ENCODE peak calls at places on chromosomes 13 and 19, in four cellular contexts. One of them, this sample, is unnamed.

GRCh38 chr19:15641901-15642491 is 1.3 kb downstream of the CYP4F3 start:
- DNase-seq in ascending aorta: no peak
- DNase-seq in IMR-90: no peak
- DNase-seq in mesendoderm: no peak
- DNase-seq in this sample: no peak

GRCh38 chr19:32041681-32042292 is 303.6 kb upstream of the ZNF507 start:
- DNase-seq in ascending aorta: no peak
- DNase-seq in IMR-90: peak; percentile 31
- DNase-seq in mesendoderm: peak; percentile 48
- DNase-seq in this sample: peak; percentile 10

GRCh38 chr13:30111810-30112209 is 195.5 kb downstream of the KATNAL1 start:
- DNase-seq in ascending aorta: no peak
- DNase-seq in IMR-90: no peak
- DNase-seq in mesendoderm: peak; percentile 54
- DNase-seq in this sample: no peak

GRCh38 chr13:64591981-64592380 is 2638.2 kb downstream of the PCDH9 start:
- DNase-seq in ascending aorta: no peak
- DNase-seq in IMR-90: peak; percentile 61
- DNase-seq in mesendoderm: no peak
- DNase-seq in this sample: peak; percentile 28

GRCh38 chr13:41905600-41906254 is 55.2 kb downstream of the VWA8 start:
- DNase-seq in ascending aorta: no peak
- DNase-seq in IMR-90: peak; percentile 48
- DNase-seq in mesendoderm: peak; percentile 60
- DNase-seq in this sample: no peak

GRCh38 chr19:15417699-15418098 is 1.1 kb downstream of the AKAP8L start:
- DNase-seq in ascending aorta: no peak
- DNase-seq in IMR-90: no peak
- DNase-seq in mesendoderm: peak; percentile 41
- DNase-seq in this sample: no peak

GRCh38 chr19:13031917-13032623 is 36.8 kb downstream of the NFIX start:
- DNase-seq in ascending aorta: peak; percentile 82
- DNase-seq in IMR-90: peak; percentile 58
- DNase-seq in mesendoderm: no peak
- DNase-seq in this sample: no peak

GRCh38 chr19:35204799-35205732 is 23.5 kb downstream of the FAM187B start:
- DNase-seq in ascending aorta: no peak
- DNase-seq in IMR-90: no peak
- DNase-seq in mesendoderm: no peak
- DNase-seq in this sample: no peak

GRCh38 chr19:49142866-49143335 is 12.3 kb downstream of the HRC start:
- DNase-seq in ascending aorta: peak; percentile 94
- DNase-seq in IMR-90: peak; percentile 89
- DNase-seq in mesendoderm: peak; percentile 97
- DNase-seq in this sample: peak; percentile 90

GRCh38 chr19:34654796-34655195 is 22.2 kb downstream of the SCGB2B2 start:
- DNase-seq in ascending aorta: no peak
- DNase-seq in IMR-90: no peak
- DNase-seq in mesendoderm: no peak
- DNase-seq in this sample: no peak

GRCh38 chr19:10256551-10256950 is 4.5 kb downstream of the MRPL4 start:
- DNase-seq in ascending aorta: no peak
- DNase-seq in IMR-90: no peak
- DNase-seq in mesendoderm: no peak
- DNase-seq in this sample: no peak

GRCh38 chr13:108154421-108154858 is 60.9 kb downstream of the LIG4 start:
- DNase-seq in ascending aorta: no peak
- DNase-seq in IMR-90: no peak
- DNase-seq in mesendoderm: peak; percentile 73
- DNase-seq in this sample: no peak

GRCh38 chr19:53991224-53992113 is at the start of gene CACNG6:
- DNase-seq in ascending aorta: no peak
- DNase-seq in IMR-90: no peak
- DNase-seq in mesendoderm: peak; percentile 67
- DNase-seq in this sample: no peak

GRCh38 chr19:17282488-17283256 is 971 bp downstream of the ANKLE1 start:
- DNase-seq in ascending aorta: peak; percentile 87
- DNase-seq in IMR-90: peak; percentile 62
- DNase-seq in mesendoderm: peak; percentile 89
- DNase-seq in this sample: peak; percentile 61

GRCh38 chr19:43726736-43727592 is 11.1 kb downstream of the IRGC start:
- DNase-seq in ascending aorta: no peak
- DNase-seq in IMR-90: no peak
- DNase-seq in mesendoderm: no peak
- DNase-seq in this sample: no peak

GRCh38 chr13:103101500-103101899 is 35.3 kb upstream of the SLC10A2 start:
- DNase-seq in ascending aorta: no peak
- DNase-seq in IMR-90: no peak
- DNase-seq in mesendoderm: peak; percentile 19
- DNase-seq in this sample: no peak

DNA sequence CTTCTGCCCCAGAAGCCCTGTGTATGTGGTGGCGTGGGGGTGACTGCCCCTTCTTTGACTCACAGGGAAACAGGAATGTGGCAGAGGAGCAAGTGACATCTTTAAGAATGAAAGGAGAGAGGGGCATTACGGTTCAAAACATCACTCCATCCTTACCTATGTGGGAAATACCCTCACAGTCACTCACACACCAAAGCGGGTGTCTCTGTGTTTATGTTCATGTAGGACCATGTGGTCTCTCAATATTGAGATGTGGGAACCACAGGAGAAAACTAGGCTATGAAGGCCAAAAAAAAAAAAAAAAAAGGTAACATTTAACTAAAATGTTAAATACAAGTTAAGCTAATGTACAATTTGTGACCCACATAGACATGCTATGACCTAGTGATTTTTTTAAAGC is 153.6 kb upstream of the GPR12 start:
- DNase-seq in ascending aorta: no peak
- DNase-seq in IMR-90: no peak
- DNase-seq in mesendoderm: no peak
- DNase-seq in this sample: no peak
- H3K4me3 ChIP-seq in ascending aorta: no peak overlapping the region
- H3K4me3 ChIP-seq in IMR-90: no peak overlapping the region
- H3K4me3 ChIP-seq in mesendoderm: no peak overlapping the region
- H3K4me3 ChIP-seq in this sample: no peak overlapping the region

DNA sequence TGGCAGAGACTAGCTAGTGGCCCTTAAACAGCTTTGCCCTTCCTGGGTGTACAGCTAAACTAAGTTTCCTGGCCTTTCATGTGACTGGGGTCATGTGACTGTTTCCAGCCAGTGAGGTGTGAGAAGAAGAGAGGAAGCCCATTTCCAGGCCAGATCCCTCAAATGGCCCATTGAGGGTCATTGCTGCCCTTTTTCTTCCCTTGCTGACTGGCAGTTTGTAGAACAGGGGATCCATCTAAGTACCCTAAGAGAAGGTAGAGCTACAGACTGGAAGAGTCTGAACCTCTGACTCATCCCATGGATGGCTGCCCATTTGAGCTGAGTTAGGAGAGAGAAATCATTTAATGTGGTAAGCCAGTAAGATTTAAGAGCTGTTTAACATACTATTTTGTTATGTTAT is 2.8 kb downstream of the SWSAP1 start:
- DNase-seq in ascending aorta: no peak
- DNase-seq in IMR-90: peak; percentile 94
- DNase-seq in mesendoderm: no peak
- DNase-seq in this sample: peak; percentile 82
- H3K27ac ChIP-seq in ascending aorta: peak overlapping the region; percentile 63
- H3K27ac ChIP-seq in IMR-90: peak overlapping the region; percentile 82
- H3K27ac ChIP-seq in mesendoderm: no peak overlapping the region
- H3K27ac ChIP-seq in this sample: peak overlapping the region; percentile 4

DNA sequence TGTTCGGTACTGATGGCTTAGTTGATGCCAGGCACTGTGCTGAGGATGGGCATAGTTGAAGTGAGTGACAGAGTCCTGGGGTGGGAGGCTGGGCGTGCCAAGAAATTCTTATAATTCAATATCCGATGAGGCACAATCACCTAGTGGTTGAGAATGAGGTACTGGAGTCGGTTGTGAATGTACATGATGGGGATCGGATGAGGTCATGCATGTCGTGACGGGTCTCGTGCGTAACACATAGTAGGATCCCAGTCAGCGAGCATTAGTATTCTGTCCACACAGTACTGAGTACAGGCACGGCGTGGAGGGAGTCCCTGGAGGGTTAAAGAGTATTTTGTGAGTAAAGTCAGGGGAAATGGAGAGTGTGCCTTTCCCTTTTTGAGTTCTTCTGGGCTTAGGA is 2.8 kb downstream of the SAFB start:
- DNase-seq in ascending aorta: peak; percentile 38
- DNase-seq in IMR-90: no peak
- DNase-seq in mesendoderm: no peak
- DNase-seq in this sample: no peak
- H3K4me3 ChIP-seq in ascending aorta: peak overlapping the region; percentile 96
- H3K4me3 ChIP-seq in IMR-90: no peak overlapping the region
- H3K4me3 ChIP-seq in mesendoderm: no peak overlapping the region
- H3K4me3 ChIP-seq in this sample: no peak overlapping the region

GRCh38 chr19:45862564-45863334 is at the start of gene SYMPK:
- DNase-seq in ascending aorta: peak; percentile 99
- DNase-seq in IMR-90: peak; percentile 97
- DNase-seq in mesendoderm: peak; percentile 100
- DNase-seq in this sample: peak; percentile 98

GRCh38 chr19:45860359-45861259 is 2.3 kb downstream of the SYMPK start:
- DNase-seq in ascending aorta: no peak
- DNase-seq in IMR-90: no peak
- DNase-seq in mesendoderm: no peak
- DNase-seq in this sample: no peak

GRCh38 chr19:45863840-45864628 is at the start of gene FOXA3:
- DNase-seq in ascending aorta: peak; percentile 72
- DNase-seq in IMR-90: peak; percentile 17
- DNase-seq in mesendoderm: peak; percentile 89
- DNase-seq in this sample: no peak

GRCh38 chr19:45863335-45863839 is 440 bp upstream of the SYMPK start:
- DNase-seq in ascending aorta: no peak
- DNase-seq in IMR-90: no peak
- DNase-seq in mesendoderm: no peak
- DNase-seq in this sample: no peak

DNA sequence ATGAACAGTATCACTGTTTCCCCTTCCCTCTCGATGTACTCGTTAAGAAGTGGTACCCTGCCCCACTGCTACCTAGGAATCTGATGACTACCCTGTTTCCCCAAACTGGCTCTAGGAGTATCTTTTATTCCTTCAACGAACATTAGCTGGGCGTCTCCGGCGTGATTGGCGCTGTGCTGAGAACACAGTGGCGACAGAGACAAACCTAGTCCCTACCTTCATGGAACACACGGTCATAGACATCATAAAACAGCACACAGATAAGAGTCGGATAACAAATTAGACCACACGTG is 730 bp downstream of the SYMPK start:
- DNase-seq in ascending aorta: no peak
- DNase-seq in IMR-90: no peak
- DNase-seq in mesendoderm: no peak
- DNase-seq in this sample: no peak
- H3K27ac ChIP-seq in ascending aorta: peak overlapping the region; percentile 79
- H3K27ac ChIP-seq in IMR-90: peak overlapping the region; percentile 88
- H3K27ac ChIP-seq in mesendoderm: no peak overlapping the region
- H3K27ac ChIP-seq in this sample: peak overlapping the region; percentile 80

GRCh38 chr13:51122868-51123267 is 11.8 kb upstream of the C13orf42 start:
- DNase-seq in ascending aorta: no peak
- DNase-seq in IMR-90: no peak
- DNase-seq in mesendoderm: peak; percentile 85
- DNase-seq in this sample: no peak
- H3K4me3 ChIP-seq in ascending aorta: no peak overlapping the region
- H3K4me3 ChIP-seq in IMR-90: no peak overlapping the region
- H3K4me3 ChIP-seq in mesendoderm: no peak overlapping the region
- H3K4me3 ChIP-seq in this sample: no peak overlapping the region

GRCh38 chr19:5254944-5255343 is 85.7 kb downstream of the PTPRS start:
- DNase-seq in ascending aorta: no peak
- DNase-seq in IMR-90: no peak
- DNase-seq in mesendoderm: no peak
- DNase-seq in this sample: no peak
- H3K27ac ChIP-seq in ascending aorta: no peak overlapping the region
- H3K27ac ChIP-seq in IMR-90: no peak overlapping the region
- H3K27ac ChIP-seq in mesendoderm: no peak overlapping the region
- H3K27ac ChIP-seq in this sample: no peak overlapping the region

GRCh38 chr19:55156202-55157063 is 1.1 kb downstream of the TNNI3 start:
- DNase-seq in ascending aorta: no peak
- DNase-seq in IMR-90: peak; percentile 44
- DNase-seq in mesendoderm: peak; percentile 91
- DNase-seq in this sample: peak; percentile 50
- H3K4me3 ChIP-seq in ascending aorta: no peak overlapping the region
- H3K4me3 ChIP-seq in IMR-90: no peak overlapping the region
- H3K4me3 ChIP-seq in mesendoderm: peak overlapping the region; percentile 26
- H3K4me3 ChIP-seq in this sample: no peak overlapping the region

GRCh38 chr19:4059931-4060620 is 6.6 kb downstream of the ZBTB7A start:
- DNase-seq in ascending aorta: no peak
- DNase-seq in IMR-90: no peak
- DNase-seq in mesendoderm: no peak
- DNase-seq in this sample: no peak

GRCh38 chr19:4058696-4059492 is 7.8 kb downstream of the ZBTB7A start:
- DNase-seq in ascending aorta: no peak
- DNase-seq in IMR-90: no peak
- DNase-seq in mesendoderm: no peak
- DNase-seq in this sample: no peak

GRCh38 chr19:4059493-4059880 is 7.2 kb downstream of the ZBTB7A start:
- DNase-seq in ascending aorta: no peak
- DNase-seq in IMR-90: no peak
- DNase-seq in mesendoderm: no peak
- DNase-seq in this sample: no peak

GRCh38 chr19:4060621-4061177 is 6.0 kb downstream of the ZBTB7A start:
- DNase-seq in ascending aorta: no peak
- DNase-seq in IMR-90: no peak
- DNase-seq in mesendoderm: no peak
- DNase-seq in this sample: no peak

GRCh38 chr19:4057913-4058695 is 8.6 kb downstream of the ZBTB7A start:
- DNase-seq in ascending aorta: peak; percentile 95
- DNase-seq in IMR-90: peak; percentile 85
- DNase-seq in mesendoderm: peak; percentile 74
- DNase-seq in this sample: peak; percentile 80
- H3K27ac ChIP-seq in ascending aorta: peak overlapping the region; percentile 94
- H3K27ac ChIP-seq in IMR-90: peak overlapping the region; percentile 92
- H3K27ac ChIP-seq in mesendoderm: no peak overlapping the region
- H3K27ac ChIP-seq in this sample: peak overlapping the region; percentile 74

This sample was measured in brain microvascular endothelial cell.